ENCODE peak calls at places on chromosomes 12 and 14, in nine cellular contexts. D is activated T-helper 1 cell treated with Interleukin-2 at 50 U/mL for 16 hours; R is activated T-cell treated with anti-CD3 and anti-CD28 coated beads for 1 hour; X is mucosa of gallbladder; K is HCEC 1CT; F is PC-3; A is Jurkat, Clone E6-1; Y is cardiac muscle cell; W is activated CD8-positive, alpha-beta memory T cell treated with anti-CD3 and anti-CD28 coated beads for 48 hours. T is an unnamed sample.

GRCh38 chr12:109963743-109964429 is 32.3 kb downstream of the GIT2 start:
- DNase-seq in A (no peak), R (no peak), K (peak), D (no peak), X (peak), Y (no peak), F (no peak), W (no peak), T (no peak)

GRCh38 chr12:124995200-124995961 is 1.9 kb downstream of the BRI3BP start:
- DNase-seq in F (no peak), Y (no peak), A (no peak), X (no peak), K (no peak), R (no peak), D (no peak), W (no peak), T (no peak)

GRCh38 chr14:59189281-59189821 is 884 bp downstream of the DAAM1 start:
- DNase-seq in X (no peak), Y (peak), W (peak), K (peak), A (no peak), F (peak), R (peak), D (no peak), T (no peak)

GRCh38 chr12:13718271-13718670 is 263.1 kb downstream of the GRIN2B start:
- DNase-seq in K (no peak), F (no peak), W (no peak), A (no peak), R (no peak), X (no peak), D (no peak), Y (no peak), T (no peak)

GRCh38 chr12:90407841-90408240 is 547.1 kb downstream of the CCER1 start:
- DNase-seq in Y (peak), K (no peak), A (no peak), X (no peak), D (no peak), W (no peak), F (no peak), R (no peak), T (no peak)

GRCh38 chr14:100299238-100299560 is 7.0 kb downstream of the SLC25A29 start:
- DNase-seq in F (no peak), Y (no peak), D (no peak), A (no peak), R (no peak), K (no peak), X (no peak), W (no peak), T (no peak)

GRCh38 chr12:47610847-47611246 is 95.0 kb downstream of the RPAP3 start:
- DNase-seq in F (no peak), D (no peak), R (no peak), W (no peak), X (no peak), Y (no peak), K (no peak), A (no peak), T (no peak)

GRCh38 chr12:131091413-131091975 is 137.8 kb downstream of the ADGRD1 start:
- DNase-seq in W (no peak), K (no peak), F (no peak), Y (no peak), X (no peak), D (no peak), R (no peak), A (no peak), T (no peak)

GRCh38 chr12:130335517-130336392 is 1.9 kb upstream of the PIWIL1 start:
- DNase-seq in D (no peak), K (no peak), F (peak), W (no peak), X (peak), A (peak), R (no peak), Y (peak), T (peak)

GRCh38 chr14:30058401-30058800 is 130.8 kb upstream of the PRKD1 start:
- DNase-seq in Y (no peak), X (no peak), K (peak), D (no peak), F (no peak), A (no peak), R (no peak), W (no peak), T (no peak)

GRCh38 chr14:96231731-96232130 is 24.3 kb upstream of the BDKRB1 start:
- DNase-seq in D (no peak), K (no peak), R (no peak), F (no peak), W (no peak), X (no peak), A (no peak), Y (no peak), T (no peak)

GRCh38 chr12:105850103-105850968 is 288.4 kb downstream of the NUAK1 start:
- DNase-seq in R (no peak), Y (no peak), W (no peak), F (no peak), D (no peak), K (no peak), X (no peak), A (no peak), T (no peak)

GRCh38 chr14:75121559-75121958 is 5.3 kb downstream of the NEK9 start:
- DNase-seq in D (no peak), A (no peak), X (no peak), Y (no peak), R (no peak), F (no peak), W (no peak), K (no peak), T (no peak)

GRCh38 chr12:64625243-64626077 is 15.2 kb downstream of the RASSF3 start:
- DNase-seq in A (no peak), W (no peak), X (peak), Y (peak), D (no peak), K (peak), F (peak), R (no peak), T (peak)

GRCh38 chr14:89430271-89430620 is 13.2 kb upstream of the FOXN3 start:
- DNase-seq in W (no peak), A (no peak), D (no peak), Y (no peak), R (no peak), F (no peak), X (no peak), K (no peak), T (no peak)

GRCh38 chr12:32002848-32003493 is 43.8 kb downstream of the RESF1 start:
- DNase-seq in W (no peak), A (no peak), K (no peak), R (no peak), F (no peak), X (no peak), D (no peak), Y (no peak), T (no peak)

GRCh38 chr12:7716391-7716790 is 5.2 kb downstream of the DPPA3 start:
- DNase-seq in A (peak), D (no peak), K (peak), X (no peak), Y (peak), W (no peak), R (no peak), F (no peak), T (peak)

GRCh38 chr14:95077380-95077779 is 79.9 kb downstream of the DICER1 start:
- DNase-seq in K (no peak), F (no peak), A (no peak), R (no peak), X (no peak), W (no peak), D (no peak), Y (no peak), T (no peak)

GRCh38 chr12:111766608-111767361 is at the start of gene ALDH2:
- DNase-seq in F (no peak), K (peak), D (no peak), R (peak), W (peak), X (peak), A (no peak), Y (peak), T (peak)

GRCh38 chr14:84937449-84937848 is 592.5 kb upstream of the FLRT2 start:
- DNase-seq in R (no peak), Y (no peak), X (no peak), K (no peak), W (no peak), A (no peak), D (no peak), F (no peak), T (no peak)

GRCh38 chr14:101773378-101773777 is 11.9 kb downstream of the PPP2R5C start:
- DNase-seq in D (no peak), X (no peak), Y (no peak), R (no peak), F (no peak), W (no peak), A (no peak), K (no peak), T (no peak)

GRCh38 chr12:117774986-117775775 is 193.6 kb downstream of the KSR2 start:
- DNase-seq in F (no peak), A (peak), X (no peak), Y (no peak), R (no peak), K (no peak), D (no peak), W (no peak), T (no peak)

GRCh38 chr12:55428844-55429243 is 2.8 kb downstream of the OR6C76 start:
- DNase-seq in W (no peak), K (no peak), F (no peak), D (no peak), A (no peak), Y (no peak), X (no peak), R (no peak), T (no peak)

GRCh38 chr12:60148831-60149230 is 553.0 kb downstream of the SLC16A7 start:
- DNase-seq in Y (no peak), K (peak), R (no peak), F (peak), W (no peak), A (no peak), X (no peak), D (no peak), T (no peak)

GRCh38 chr12:22670762-22671161 is 45.8 kb downstream of the ETNK1 start:
- DNase-seq in F (no peak), K (peak), Y (no peak), W (no peak), R (no peak), X (no peak), D (no peak), A (no peak), T (no peak)

GRCh38 chr14:50670196-50670875 is 2.2 kb upstream of the SAV1 start:
- DNase-seq in W (no peak), Y (no peak), X (no peak), A (no peak), R (no peak), F (no peak), D (no peak), K (no peak), T (no peak)

GRCh38 chr12:25251749-25252148 is 1.0 kb upstream of the KRAS start:
- DNase-seq in A (no peak), X (no peak), F (no peak), R (no peak), D (no peak), K (no peak), W (no peak), Y (no peak), T (no peak)

GRCh38 chr14:36383674-36384421 is 63.4 kb upstream of the MBIP start:
- DNase-seq in X (peak), W (no peak), K (no peak), Y (no peak), D (no peak), R (no peak), A (no peak), F (no peak), T (no peak)

GRCh38 chr14:91225025-91225424 is 19.5 kb downstream of the GPR68 start:
- DNase-seq in X (no peak), Y (no peak), R (no peak), F (peak), K (peak), A (no peak), D (no peak), W (no peak), T (no peak)

GRCh38 chr12:93116632-93117031 is 187.5 kb upstream of the EEA1 start:
- DNase-seq in F (no peak), X (no peak), Y (no peak), A (no peak), D (no peak), K (no peak), R (no peak), W (no peak), T (no peak)